ENCODE peak calls at places on chromosomes 4 and X, in seven cellular contexts. One of them, this sample, is unnamed.

GRCh38 chr4:173752610-173753009 is 222.6 kb upstream of the HAND2 start:
- DNase-seq in heart left ventricle: no peak
- DNase-seq in Peyer's patch: no peak
- DNase-seq in lower leg skin: no peak
- DNase-seq in transverse colon: peak; percentile 31
- DNase-seq in GM12891: no peak
- DNase-seq in H54: no peak
- DNase-seq in this sample: no peak

GRCh38 chrX:101357166-101357795 is 8.7 kb upstream of the TIMM8A start:
- DNase-seq in H54: no peak
- DNase-seq in lower leg skin: no peak
- DNase-seq in transverse colon: no peak
- DNase-seq in Peyer's patch: no peak
- DNase-seq in heart left ventricle: no peak
- DNase-seq in GM12891: no peak
- DNase-seq in this sample: no peak

GRCh38 chr4:35358001-35358584 is 886.2 kb downstream of the ARAP2 start:
- DNase-seq in GM12891: no peak
- DNase-seq in lower leg skin: no peak
- DNase-seq in Peyer's patch: no peak
- DNase-seq in H54: no peak
- DNase-seq in heart left ventricle: no peak
- DNase-seq in transverse colon: no peak
- DNase-seq in this sample: no peak

GRCh38 chr4:14218641-14219040 is 591.1 kb upstream of the BOD1L1 start:
- DNase-seq in lower leg skin: no peak
- DNase-seq in GM12891: no peak
- DNase-seq in H54: no peak
- DNase-seq in Peyer's patch: no peak
- DNase-seq in heart left ventricle: no peak
- DNase-seq in transverse colon: no peak
- DNase-seq in this sample: no peak

GRCh38 chrX:155028749-155029360 is 2.2 kb downstream of the FUNDC2 start:
- DNase-seq in heart left ventricle: no peak
- DNase-seq in transverse colon: no peak
- DNase-seq in lower leg skin: no peak
- DNase-seq in GM12891: no peak
- DNase-seq in H54: no peak
- DNase-seq in Peyer's patch: no peak
- DNase-seq in this sample: no peak

GRCh38 chrX:31580726-31581125 is 508.9 kb upstream of the FTHL17 start:
- DNase-seq in H54: peak; percentile 1
- DNase-seq in lower leg skin: no peak
- DNase-seq in heart left ventricle: no peak
- DNase-seq in Peyer's patch: no peak
- DNase-seq in transverse colon: no peak
- DNase-seq in GM12891: no peak
- DNase-seq in this sample: no peak

GRCh38 chrX:155086202-155086840 is 15.0 kb downstream of the BRCC3 start:
- DNase-seq in Peyer's patch: peak; percentile 62
- DNase-seq in lower leg skin: no peak
- DNase-seq in H54: no peak
- DNase-seq in transverse colon: peak; percentile 30
- DNase-seq in heart left ventricle: no peak
- DNase-seq in GM12891: no peak
- DNase-seq in this sample: no peak

GRCh38 chrX:101385795-101386541 is at the start of gene BTK:
- DNase-seq in GM12891: no peak
- DNase-seq in lower leg skin: no peak
- DNase-seq in transverse colon: peak; percentile 31
- DNase-seq in Peyer's patch: peak; percentile 66
- DNase-seq in heart left ventricle: no peak
- DNase-seq in H54: no peak
- DNase-seq in this sample: no peak

GRCh38 chr4:113292371-113293042 is 243.1 kb downstream of the ANK2 start:
- DNase-seq in Peyer's patch: peak; percentile 47
- DNase-seq in GM12891: no peak
- DNase-seq in lower leg skin: no peak
- DNase-seq in heart left ventricle: peak; percentile 44
- DNase-seq in transverse colon: peak; percentile 19
- DNase-seq in H54: no peak
- DNase-seq in this sample: no peak

DNA sequence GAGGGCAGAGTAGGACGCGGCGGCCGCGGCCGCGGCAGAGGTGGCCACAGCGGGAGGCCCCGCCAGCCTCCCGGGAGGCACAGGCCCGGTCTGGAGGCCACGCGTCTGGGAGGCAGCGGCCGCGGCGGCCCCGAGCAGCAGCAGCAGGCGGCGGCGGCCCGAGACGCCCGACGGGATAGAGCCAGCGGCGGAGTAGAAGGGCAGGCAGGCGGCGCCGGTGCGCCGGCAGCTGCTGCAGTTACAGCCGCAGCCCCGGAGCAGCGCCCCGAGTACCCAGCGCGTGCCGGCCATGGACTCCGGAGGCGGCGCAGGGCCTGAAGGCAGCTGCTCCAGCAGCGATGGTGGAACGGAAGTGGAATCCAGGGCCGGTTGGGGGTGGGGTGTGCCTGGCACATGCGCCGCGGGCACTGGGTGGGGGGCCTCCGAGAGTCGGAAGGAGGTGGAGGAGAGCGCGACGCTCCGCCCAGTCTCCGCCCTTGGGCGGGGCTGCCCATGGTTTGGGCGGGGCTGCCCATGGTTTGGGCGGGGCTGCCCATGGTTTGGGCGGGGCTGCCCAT is at the start of gene GRSF1:
- DNase-seq in lower leg skin: peak; percentile 98
- DNase-seq in GM12891: peak; percentile 82
- DNase-seq in transverse colon: peak; percentile 96
- DNase-seq in H54: peak; percentile 80
- DNase-seq in Peyer's patch: peak; percentile 97
- DNase-seq in heart left ventricle: peak; percentile 95
- DNase-seq in this sample: peak; percentile 94
- TF ChIP-seq POLR2A in lower leg skin: no peak
- TF ChIP-seq POLR2A in GM12891: peak; percentile 68
- TF ChIP-seq POLR2A in transverse colon: peak; percentile 80
- TF ChIP-seq POLR2A in H54: peak; percentile 91
- TF ChIP-seq POLR2A in Peyer's patch: peak; percentile 71
- TF ChIP-seq POLR2A in heart left ventricle: peak; percentile 62
- TF ChIP-seq POLR2A in this sample: no peak

GRCh38 chr4:184193556-184194525 is 23.8 kb downstream of the ENPP6 start:
- DNase-seq in Peyer's patch: no peak
- DNase-seq in lower leg skin: peak; percentile 10
- DNase-seq in H54: no peak
- DNase-seq in heart left ventricle: no peak
- DNase-seq in transverse colon: no peak
- DNase-seq in GM12891: no peak
- DNase-seq in this sample: no peak
- TF ChIP-seq POLR2A in Peyer's patch: no peak
- TF ChIP-seq POLR2A in lower leg skin: no peak
- TF ChIP-seq POLR2A in H54: no peak
- TF ChIP-seq POLR2A in heart left ventricle: no peak
- TF ChIP-seq POLR2A in transverse colon: no peak
- TF ChIP-seq POLR2A in GM12891: peak; percentile 41
- TF ChIP-seq POLR2A in this sample: no peak

DNA sequence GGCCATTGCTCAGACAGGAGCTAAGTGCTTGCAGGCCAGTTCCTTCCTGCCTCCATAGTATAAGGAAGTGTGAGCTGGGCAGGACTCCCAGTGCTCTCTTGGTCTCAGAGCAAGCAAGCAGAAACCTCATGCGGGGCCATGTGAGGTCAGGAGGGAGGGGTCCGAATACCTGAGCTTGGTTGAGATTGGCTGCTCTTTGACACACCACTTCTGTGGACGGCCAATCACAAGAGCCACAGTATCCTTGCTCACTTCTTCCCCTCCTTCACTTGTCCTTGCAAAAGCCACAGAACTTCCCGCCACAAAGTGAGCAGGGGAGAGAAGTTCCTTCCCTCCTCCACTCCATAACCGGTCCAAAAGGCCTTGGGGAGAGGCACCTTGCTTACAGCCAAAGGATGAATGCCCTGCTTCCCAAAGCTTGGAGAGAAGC is 56.7 kb downstream of the PRPS1 start:
- DNase-seq in Peyer's patch: peak; percentile 85
- DNase-seq in lower leg skin: peak; percentile 95
- DNase-seq in transverse colon: peak; percentile 60
- DNase-seq in H54: no peak
- DNase-seq in GM12891: no peak
- DNase-seq in heart left ventricle: peak; percentile 69
- DNase-seq in this sample: peak; percentile 91
- TF ChIP-seq POLR2A in Peyer's patch: no peak
- TF ChIP-seq POLR2A in lower leg skin: no peak
- TF ChIP-seq POLR2A in transverse colon: no peak
- TF ChIP-seq POLR2A in H54: no peak
- TF ChIP-seq POLR2A in GM12891: no peak
- TF ChIP-seq POLR2A in heart left ventricle: peak; percentile 33
- TF ChIP-seq POLR2A in this sample: peak; percentile 22

DNA sequence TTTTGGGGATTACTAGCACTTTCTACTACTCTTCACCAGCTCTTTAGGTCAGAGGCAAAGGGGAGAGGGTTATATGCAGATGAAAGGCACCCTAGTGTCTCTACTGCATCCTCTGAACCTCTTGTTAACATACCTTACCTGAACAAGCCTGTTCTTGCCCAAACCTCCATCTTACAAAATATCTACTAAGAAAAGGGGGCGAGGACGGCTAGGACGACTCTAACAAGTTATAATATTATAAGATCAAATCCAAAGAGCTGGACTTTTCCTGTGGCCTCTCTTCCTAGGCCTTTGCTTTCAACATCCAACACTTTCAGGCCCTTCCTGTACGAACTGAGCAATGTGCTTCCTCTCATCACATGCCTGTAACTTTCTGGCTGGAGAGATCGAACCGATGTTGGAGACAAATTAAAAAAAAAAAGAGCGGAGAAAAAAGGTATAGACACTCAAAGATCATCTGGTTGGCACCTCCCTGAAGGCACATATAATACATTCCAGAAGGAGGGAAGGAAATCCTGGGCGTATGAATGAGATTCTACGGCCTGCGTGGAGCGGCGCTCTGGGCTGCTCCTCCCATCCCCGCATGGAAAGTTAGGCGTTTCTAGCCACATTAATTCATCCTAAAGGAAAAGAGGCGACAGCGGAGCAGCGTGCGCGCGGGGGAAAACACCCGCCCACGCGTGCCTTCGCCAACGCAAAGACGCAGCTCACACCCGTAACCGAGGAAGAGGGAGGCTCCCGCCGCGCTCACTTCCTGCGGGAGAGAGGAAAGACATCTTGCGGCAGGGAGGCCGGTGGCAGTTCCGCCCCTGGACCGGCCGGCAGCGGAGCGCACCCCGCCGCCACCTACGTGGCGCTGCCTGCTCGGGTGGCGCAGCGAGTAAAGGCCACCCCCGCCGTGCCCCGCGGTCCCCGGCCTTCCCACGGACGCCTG is 803 bp downstream of the PRDM5 start:
- DNase-seq in Peyer's patch: peak; percentile 72
- DNase-seq in GM12891: no peak
- DNase-seq in H54: peak; percentile 49
- DNase-seq in heart left ventricle: peak; percentile 81
- DNase-seq in lower leg skin: peak; percentile 92
- DNase-seq in transverse colon: peak; percentile 73
- DNase-seq in this sample: peak; percentile 59
- TF ChIP-seq POLR2A in Peyer's patch: no peak
- TF ChIP-seq POLR2A in GM12891: no peak
- TF ChIP-seq POLR2A in H54: peak; percentile 90
- TF ChIP-seq POLR2A in heart left ventricle: peak; percentile 71
- TF ChIP-seq POLR2A in lower leg skin: no peak
- TF ChIP-seq POLR2A in transverse colon: peak; percentile 51
- TF ChIP-seq POLR2A in this sample: no peak

GRCh38 chr4:7103031-7103598 is 35.3 kb upstream of the GRPEL1 start:
- DNase-seq in H54: peak; percentile 82
- DNase-seq in lower leg skin: peak; percentile 97
- DNase-seq in Peyer's patch: peak; percentile 96
- DNase-seq in GM12891: peak; percentile 95
- DNase-seq in transverse colon: peak; percentile 93
- DNase-seq in heart left ventricle: peak; percentile 90
- DNase-seq in this sample: peak; percentile 94
- TF ChIP-seq POLR2A in H54: peak; percentile 49
- TF ChIP-seq POLR2A in lower leg skin: peak; percentile 50
- TF ChIP-seq POLR2A in Peyer's patch: peak; percentile 87
- TF ChIP-seq POLR2A in GM12891: peak; percentile 44
- TF ChIP-seq POLR2A in transverse colon: peak; percentile 72
- TF ChIP-seq POLR2A in heart left ventricle: peak; percentile 78
- TF ChIP-seq POLR2A in this sample: no peak

GRCh38 chr4:144204431-144204830 is 63.9 kb upstream of the GYPA start:
- DNase-seq in lower leg skin: no peak
- DNase-seq in GM12891: no peak
- DNase-seq in Peyer's patch: no peak
- DNase-seq in H54: no peak
- DNase-seq in heart left ventricle: no peak
- DNase-seq in transverse colon: no peak
- DNase-seq in this sample: no peak

GRCh38 chr4:144209491-144209890 is 69.0 kb upstream of the GYPA start:
- DNase-seq in H54: no peak
- DNase-seq in GM12891: no peak
- DNase-seq in Peyer's patch: no peak
- DNase-seq in lower leg skin: no peak
- DNase-seq in transverse colon: no peak
- DNase-seq in heart left ventricle: no peak
- DNase-seq in this sample: no peak

GRCh38 chr4:144202091-144202490 is 61.6 kb upstream of the GYPA start:
- DNase-seq in lower leg skin: no peak
- DNase-seq in GM12891: no peak
- DNase-seq in H54: no peak
- DNase-seq in heart left ventricle: no peak
- DNase-seq in Peyer's patch: no peak
- DNase-seq in transverse colon: no peak
- DNase-seq in this sample: no peak

GRCh38 chr4:144208074-144208473 is 67.6 kb upstream of the GYPA start:
- DNase-seq in heart left ventricle: no peak
- DNase-seq in GM12891: no peak
- DNase-seq in Peyer's patch: no peak
- DNase-seq in lower leg skin: no peak
- DNase-seq in H54: no peak
- DNase-seq in transverse colon: no peak
- DNase-seq in this sample: no peak
- TF ChIP-seq POLR2A in heart left ventricle: no peak
- TF ChIP-seq POLR2A in GM12891: no peak
- TF ChIP-seq POLR2A in Peyer's patch: no peak
- TF ChIP-seq POLR2A in lower leg skin: no peak
- TF ChIP-seq POLR2A in H54: no peak
- TF ChIP-seq POLR2A in transverse colon: no peak
- TF ChIP-seq POLR2A in this sample: no peak

GRCh38 chrX:68114573-68115199 is 318.6 kb downstream of the OPHN1 start:
- DNase-seq in heart left ventricle: no peak
- DNase-seq in GM12891: no peak
- DNase-seq in transverse colon: peak; percentile 18
- DNase-seq in H54: peak; percentile 6
- DNase-seq in lower leg skin: no peak
- DNase-seq in Peyer's patch: peak; percentile 45
- DNase-seq in this sample: no peak
- TF ChIP-seq POLR2A in heart left ventricle: no peak
- TF ChIP-seq POLR2A in GM12891: no peak
- TF ChIP-seq POLR2A in transverse colon: no peak
- TF ChIP-seq POLR2A in H54: no peak
- TF ChIP-seq POLR2A in lower leg skin: no peak
- TF ChIP-seq POLR2A in Peyer's patch: no peak
- TF ChIP-seq POLR2A in this sample: no peak

DNA sequence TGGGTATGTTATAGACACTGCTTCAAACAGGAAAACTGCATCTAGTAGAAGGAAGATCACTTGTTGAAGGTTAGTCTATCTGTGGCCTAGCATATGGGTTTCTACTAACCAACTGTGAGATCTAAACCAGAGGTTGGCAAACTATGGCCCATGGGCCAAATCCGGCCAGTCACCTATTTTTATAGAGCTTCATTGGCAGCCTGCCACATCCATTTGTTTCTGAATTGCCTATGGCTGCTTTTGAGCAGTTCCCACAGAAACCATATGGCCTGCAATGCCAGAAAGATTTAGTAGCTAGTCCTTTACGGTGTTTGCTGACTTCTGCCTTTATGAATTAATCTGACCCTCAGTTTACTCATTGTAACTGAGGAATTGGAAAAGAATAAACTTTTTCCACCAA is 71.1 kb downstream of the MID1 start:
- DNase-seq in H54: no peak
- DNase-seq in lower leg skin: no peak
- DNase-seq in transverse colon: peak; percentile 49
- DNase-seq in Peyer's patch: no peak
- DNase-seq in GM12891: no peak
- DNase-seq in heart left ventricle: no peak
- DNase-seq in this sample: no peak
- TF ChIP-seq POLR2A in H54: no peak
- TF ChIP-seq POLR2A in lower leg skin: no peak
- TF ChIP-seq POLR2A in transverse colon: no peak
- TF ChIP-seq POLR2A in Peyer's patch: no peak
- TF ChIP-seq POLR2A in GM12891: no peak
- TF ChIP-seq POLR2A in heart left ventricle: no peak
- TF ChIP-seq POLR2A in this sample: no peak